ENCODE peak calls at places on chromosomes 6 and 20, in nine cellular contexts. U, R, D, C, F, B, E, I and Y are unnamed samples.
A peak's percentile ranks its signal among the peaks of the same experiment; 100 is the strongest.

GRCh38 chr6:26202811-26203583 is 115.8 kb downstream of the HFE start:
- DNase-seq in D (no peak), F (no peak), B (no peak), R (no peak), C (no peak), E (no peak), I (no peak), U (no peak), Y (no peak)

GRCh38 chr6:7747901-7748504 is 22.1 kb downstream of the BMP6 start:
- DNase-seq in F (no peak), R (no peak), U (no peak), E (no peak), D (no peak), C (no peak), B (no peak), I (no peak), Y (no peak)

GRCh38 chr6:79463721-79464120 is 73.5 kb downstream of the LCA5 start:
- DNase-seq in B (no peak), D (no peak), I (no peak), U (no peak), E (no peak), C (no peak), R (no peak), F (no peak), Y (no peak)

GRCh38 chr6:22716721-22717120 is 147.4 kb downstream of the HDGFL1 start:
- DNase-seq in D (no peak), I (no peak), C (no peak), B (no peak), E (no peak), F (no peak), R (no peak), U (no peak), Y (no peak)

GRCh38 chr20:63856111-63856511 is 5.2 kb upstream of the ABHD16B start:
- DNase-seq in B (no peak), E (no peak), U (no peak), D (no peak), I (no peak), F (peak; percentile 76), C (no peak), R (no peak), Y (no peak)

GRCh38 chr6:21595265-21595950 is 1.9 kb downstream of the SOX4 start:
- DNase-seq in U (peak; percentile 51), F (peak; percentile 90), D (peak; percentile 32), E (peak; percentile 14), R (peak; percentile 39), B (peak; percentile 39), C (peak; percentile 56), I (peak; percentile 45), Y (peak; percentile 77)

GRCh38 chr6:85660181-85660611 is 17.5 kb upstream of the SYNCRIP start:
- DNase-seq in C (no peak), D (peak; percentile 88), F (no peak), U (no peak), I (no peak), B (peak; percentile 96), R (peak; percentile 86), E (peak; percentile 97), Y (no peak)

GRCh38 chr20:24695529-24696225 is 226.2 kb downstream of the SYNDIG1 start:
- DNase-seq in R (no peak), D (no peak), C (no peak), U (no peak), I (peak; percentile 8), B (no peak), F (no peak), E (no peak), Y (peak; percentile 23)

GRCh38 chr6:142892254-142893021 is 52.5 kb downstream of the HIVEP2 start:
- DNase-seq in E (no peak), D (no peak), C (no peak), I (no peak), B (no peak), R (no peak), U (no peak), F (no peak), Y (no peak)

GRCh38 chr6:75751443-75751842 is 2.4 kb downstream of the MYO6 start:
- DNase-seq in B (peak; percentile 48), D (peak; percentile 28), I (no peak), E (peak; percentile 33), F (no peak), U (no peak), C (no peak), R (peak; percentile 39), Y (no peak)

GRCh38 chr20:50320910-50321796 is 130.5 kb downstream of the CEBPB start:
- DNase-seq in U (peak; percentile 97), D (peak; percentile 92), E (peak; percentile 94), B (peak; percentile 94), R (peak; percentile 92), F (peak; percentile 93), C (peak; percentile 77), I (peak; percentile 79), Y (peak; percentile 96)

GRCh38 chr6:113873043-113873667 is 16.0 kb downstream of the MARCKS start:
- DNase-seq in D (no peak), F (no peak), I (peak; percentile 28), B (no peak), R (no peak), E (no peak), U (no peak), C (peak; percentile 53), Y (peak; percentile 66)

GRCh38 chr6:156658186-156658585 is 119.0 kb upstream of the ARID1B start:
- DNase-seq in D (peak; percentile 94), I (peak; percentile 26), F (no peak), R (peak; percentile 95), C (no peak), U (peak; percentile 65), E (peak; percentile 75), B (peak; percentile 72), Y (no peak)

GRCh38 chr6:156658596-156659316 is 118.4 kb upstream of the ARID1B start:
- DNase-seq in I (no peak), F (no peak), C (no peak), B (no peak), E (peak; percentile 18), D (peak; percentile 25), U (no peak), R (peak; percentile 16), Y (no peak)

GRCh38 chr6:156657311-156657710 is 119.9 kb upstream of the ARID1B start:
- DNase-seq in U (no peak), B (no peak), E (no peak), R (no peak), D (no peak), I (no peak), C (no peak), F (peak; percentile 37), Y (no peak)

GRCh38 chr6:156660389-156660788 is 116.8 kb upstream of the ARID1B start:
- DNase-seq in C (no peak), I (no peak), E (no peak), B (no peak), R (no peak), F (no peak), U (no peak), D (peak; percentile 22), Y (no peak)

GRCh38 chr6:156659317-156660198 is 117.6 kb upstream of the ARID1B start:
- DNase-seq in U (no peak), R (no peak), D (no peak), I (no peak), C (no peak), B (no peak), E (no peak), F (no peak), Y (no peak)
- TF ChIP-seq CTCF in U (no peak), R (peak; percentile 5), D (no peak), I (no peak), C (no peak), B (no peak), E (no peak), F (no peak), Y (no peak)

DNA sequence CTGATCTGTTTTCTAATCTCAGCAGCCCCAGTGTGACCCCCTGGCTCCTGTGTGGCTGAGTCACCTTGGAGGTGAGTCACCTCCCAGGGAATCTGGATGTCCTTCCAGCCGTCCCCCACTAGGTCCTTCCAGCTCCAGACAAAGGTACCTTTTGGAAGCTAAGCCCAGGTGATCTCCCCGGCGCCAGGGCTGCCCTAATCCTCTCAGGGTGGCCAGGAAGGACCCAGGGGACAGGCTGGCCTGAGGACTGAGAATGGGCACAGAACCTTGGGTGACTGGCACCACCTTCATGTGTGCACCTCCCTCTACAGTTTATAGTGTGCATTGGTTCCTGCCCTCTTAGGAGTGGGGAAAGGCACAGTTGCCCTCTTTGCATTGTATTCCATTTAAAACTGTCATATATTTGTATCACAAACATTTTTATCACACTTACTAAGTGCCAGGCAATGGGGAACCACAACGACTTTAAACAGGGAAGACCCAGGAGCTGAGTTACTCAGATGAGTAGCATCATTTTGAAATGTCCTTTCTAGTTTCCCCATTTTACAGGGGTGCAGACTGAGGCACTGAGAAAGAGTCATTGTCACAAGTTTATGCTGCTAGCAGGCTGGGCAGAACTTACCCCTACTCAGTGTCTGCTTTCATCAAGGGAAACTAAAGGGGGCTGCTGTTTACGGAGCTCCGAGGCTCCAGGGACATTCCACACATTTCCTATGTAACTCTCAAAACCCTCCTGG is 2.6 kb upstream of the BPIFB4 start:
- DNase-seq in C (no peak), R (no peak), E (no peak), I (no peak), B (peak; percentile 5), F (no peak), D (no peak), U (no peak), Y (no peak)
- TF ChIP-seq CTCF in C (peak; percentile 27), R (peak; percentile 13), E (no peak), I (no peak), B (no peak), F (no peak), D (no peak), U (no peak), Y (peak; percentile 10)

DNA sequence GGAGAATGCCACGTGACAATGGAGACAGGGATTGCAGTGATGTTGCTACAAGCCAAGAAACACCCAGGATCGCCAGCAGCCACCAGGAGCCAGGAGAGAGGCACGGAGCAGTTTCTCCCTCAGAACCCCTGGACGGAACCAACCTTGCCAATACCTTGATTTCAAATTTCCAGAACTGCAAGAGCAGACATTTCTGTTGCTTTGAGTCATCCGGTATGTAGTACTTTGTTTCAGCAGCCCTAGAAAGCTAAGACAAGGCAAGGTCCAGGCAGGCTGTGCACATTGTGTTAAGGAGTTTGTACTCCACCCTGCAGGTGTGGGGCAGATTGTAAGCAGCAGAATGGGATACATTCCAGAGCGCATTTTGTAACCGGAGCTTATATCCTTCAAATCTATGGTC is 48.3 kb downstream of the TRERF1 start:
- DNase-seq in D (peak; percentile 45), U (no peak), F (no peak), E (peak; percentile 10), B (peak; percentile 33), C (no peak), R (peak; percentile 25), I (peak; percentile 10), Y (no peak)
- TF ChIP-seq CTCF in D (no peak), U (no peak), F (no peak), E (no peak), B (no peak), C (no peak), R (no peak), I (no peak), Y (no peak)

GRCh38 chr6:3403244-3404154 is 53.4 kb downstream of the SLC22A23 start:
- DNase-seq in U (peak; percentile 33), R (no peak), F (no peak), C (peak; percentile 81), I (no peak), E (no peak), B (no peak), D (no peak), Y (no peak)
- TF ChIP-seq CTCF in U (no peak), R (no peak), F (no peak), C (no peak), I (no peak), E (no peak), B (no peak), D (no peak), Y (no peak)